ENCODE peak calls at places on chromosomes 4 and X, in four cellular contexts. K, T, W and Q are unnamed samples.

GRCh38 chrX:29858714-29859113 is 356.6 kb upstream of the MAGEB2 start:
- DNase-seq in K (no peak), T (peak; percentile 45), W (no peak), Q (no peak)

GRCh38 chrX:48854898-48855297 is 19.5 kb upstream of the PCSK1N start:
- DNase-seq in K (no peak), T (peak; percentile 20), W (no peak), Q (no peak)

GRCh38 chrX:48683411-48683982 is at the start of gene WAS:
- DNase-seq in K (no peak), T (no peak), W (peak; percentile 20), Q (no peak)

GRCh38 chr4:69096810-69097209 is 536 bp downstream of the UGT2B7 start:
- DNase-seq in K (no peak), T (no peak), W (no peak), Q (no peak)

GRCh38 chr4:97123573-97123972 is 1019.7 kb downstream of the STPG2 start:
- DNase-seq in K (no peak), T (no peak), W (no peak), Q (no peak)

GRCh38 chr4:2248044-2248780 is 6.3 kb upstream of the HAUS3 start:
- DNase-seq in K (peak; percentile 80), T (no peak), W (peak; percentile 12), Q (peak; percentile 11)

GRCh38 chr4:77852892-77853495 is 9.6 kb upstream of the MRPL1 start:
- DNase-seq in K (no peak), T (no peak), W (peak; percentile 29), Q (no peak)

GRCh38 chr4:47669946-47670345 is 167.9 kb downstream of the CORIN start:
- DNase-seq in K (no peak), T (no peak), W (no peak), Q (no peak)

GRCh38 chr4:92307156-92307555 is 3.4 kb downstream of the GRID2 start:
- DNase-seq in K (no peak), T (no peak), W (no peak), Q (no peak)

GRCh38 chr4:17234678-17235077 is 277.2 kb downstream of the QDPR start:
- DNase-seq in K (no peak), T (no peak), W (no peak), Q (no peak)

GRCh38 chrX:18935893-18936292 is 48.0 kb downstream of the PHKA2 start:
- DNase-seq in K (no peak), T (no peak), W (no peak), Q (no peak)

GRCh38 chrX:71111141-71111843 is at the start of gene IL2RG:
- DNase-seq in K (no peak), T (no peak), W (peak; percentile 37), Q (no peak)

GRCh38 chr4:2961411-2962098 is 1.7 kb downstream of the NOP14 start:
- DNase-seq in K (peak; percentile 83), T (no peak), W (no peak), Q (no peak)

GRCh38 chr4:2363056-2363719 is 55.3 kb downstream of the ZFYVE28 start:
- DNase-seq in K (no peak), T (no peak), W (no peak), Q (no peak)

GRCh38 chr4:106993846-106994245 is 42.3 kb downstream of the DKK2 start:
- DNase-seq in K (no peak), T (no peak), W (no peak), Q (no peak)

GRCh38 chrX:100408643-100409315 is 1.3 kb downstream of the PCDH19 start:
- DNase-seq in K (no peak), T (no peak), W (no peak), Q (no peak)

DNA sequence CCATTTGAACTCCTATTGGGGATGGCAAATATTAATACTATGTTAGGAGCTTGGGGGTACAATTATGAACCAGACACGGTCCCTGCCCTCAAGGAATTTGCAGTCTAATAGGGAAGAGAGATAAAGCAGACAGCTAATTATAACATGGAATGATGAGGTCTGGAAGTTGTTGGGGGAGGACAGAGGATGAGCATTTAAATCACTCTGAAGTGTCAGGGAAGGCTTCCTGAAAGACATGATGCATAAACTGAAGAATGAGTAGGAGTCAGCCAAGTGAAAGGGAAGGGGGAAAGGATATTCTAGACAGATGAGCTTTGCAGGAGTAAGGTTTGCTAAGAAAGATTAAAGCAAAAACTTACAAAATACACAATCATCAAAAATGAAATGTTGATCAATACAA is 15.9 kb downstream of the PLAC1 start:
- DNase-seq in K (no peak), T (no peak), W (no peak), Q (no peak)
- TF ChIP-seq CTCF in K (no peak), T (no peak), W (no peak), Q (no peak)

GRCh38 chrX:150146271-150146888 is 208.1 kb upstream of the EOLA2 start:
- DNase-seq in K (no peak), T (no peak), W (no peak), Q (no peak)
- TF ChIP-seq CTCF in K (no peak), T (peak; percentile 36), W (no peak), Q (no peak)

GRCh38 chr4:84483738-84484137 is 15.4 kb downstream of the NKX6-1 start:
- DNase-seq in K (no peak), T (no peak), W (no peak), Q (no peak)

GRCh38 chr4:84481879-84482245 is 17.2 kb downstream of the NKX6-1 start:
- DNase-seq in K (no peak), T (no peak), W (no peak), Q (no peak)

GRCh38 chr4:84481077-84481878 is 17.8 kb downstream of the NKX6-1 start:
- DNase-seq in K (no peak), T (no peak), W (no peak), Q (no peak)

GRCh38 chr4:84484274-84484673 is 14.8 kb downstream of the NKX6-1 start:
- DNase-seq in K (no peak), T (no peak), W (no peak), Q (no peak)

DNA sequence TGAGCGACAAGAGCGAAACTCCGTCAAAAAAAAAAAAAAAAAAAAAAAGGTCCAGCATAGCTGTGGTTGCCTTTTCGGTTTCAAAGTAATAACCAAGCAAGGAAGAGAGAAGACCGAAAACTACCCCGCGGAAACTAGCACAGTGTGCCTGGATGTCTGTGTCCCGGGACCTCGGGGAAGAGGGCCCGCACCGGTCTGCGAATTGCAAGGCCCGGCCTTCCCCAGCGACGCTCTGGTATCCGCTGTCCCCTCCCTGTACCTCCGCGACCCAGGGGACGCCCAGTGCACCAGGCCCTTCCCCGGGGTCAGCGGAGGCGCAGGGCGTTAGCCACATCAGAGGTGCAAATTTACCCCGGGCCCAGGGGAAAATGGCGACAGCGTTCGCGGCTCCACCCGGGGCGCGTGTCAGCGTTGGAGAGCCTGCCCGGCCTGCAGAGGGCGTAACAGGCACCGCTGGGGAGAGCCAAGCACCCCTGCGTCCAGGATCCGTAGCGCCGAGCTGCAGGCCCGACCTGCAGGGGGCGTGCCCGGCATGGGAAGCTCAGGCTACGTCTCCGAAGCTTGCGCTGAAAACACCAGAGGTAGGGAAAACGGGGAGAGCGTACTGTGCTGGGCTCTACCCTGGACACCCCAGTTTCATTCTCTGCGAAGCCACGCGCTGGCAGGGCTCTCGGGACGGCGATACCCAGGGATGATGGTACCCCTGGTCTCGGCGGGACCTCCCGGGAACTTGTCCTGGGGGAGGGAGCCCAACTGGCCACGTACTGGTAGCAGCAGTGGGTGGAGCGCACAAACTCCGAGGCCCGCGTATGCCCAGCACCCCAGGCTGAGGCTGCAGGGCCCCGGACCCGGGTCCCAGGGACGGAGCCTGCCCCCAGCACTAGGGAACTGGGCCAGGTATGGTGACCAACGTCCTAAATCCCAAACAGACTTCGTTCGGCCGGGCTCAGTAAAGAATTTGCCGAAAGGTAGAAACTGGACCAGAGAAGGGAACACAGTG is 16.2 kb downstream of the NKX6-1 start:
- DNase-seq in K (no peak), T (no peak), W (no peak), Q (no peak)
- TF ChIP-seq CTCF in K (no peak), T (peak; percentile 79), W (no peak), Q (no peak)

GRCh38 chrX:110346681-110347080 is 12.0 kb upstream of the RTL9 start:
- DNase-seq in K (no peak), T (no peak), W (no peak), Q (no peak)
- TF ChIP-seq CTCF in K (no peak), T (peak; percentile 47), W (no peak), Q (no peak)

GRCh38 chr4:6386091-6386490 is 86.3 kb downstream of the PPP2R2C start:
- DNase-seq in K (no peak), T (peak; percentile 47), W (no peak), Q (no peak)
- TF ChIP-seq CTCF in K (no peak), T (no peak), W (no peak), Q (no peak)

GRCh38 chr4:6681191-6681590 is 12.5 kb upstream of the S100P start:
- DNase-seq in K (no peak), T (no peak), W (no peak), Q (no peak)
- TF ChIP-seq CTCF in K (no peak), T (peak; percentile 54), W (no peak), Q (peak; percentile 31)

DNA sequence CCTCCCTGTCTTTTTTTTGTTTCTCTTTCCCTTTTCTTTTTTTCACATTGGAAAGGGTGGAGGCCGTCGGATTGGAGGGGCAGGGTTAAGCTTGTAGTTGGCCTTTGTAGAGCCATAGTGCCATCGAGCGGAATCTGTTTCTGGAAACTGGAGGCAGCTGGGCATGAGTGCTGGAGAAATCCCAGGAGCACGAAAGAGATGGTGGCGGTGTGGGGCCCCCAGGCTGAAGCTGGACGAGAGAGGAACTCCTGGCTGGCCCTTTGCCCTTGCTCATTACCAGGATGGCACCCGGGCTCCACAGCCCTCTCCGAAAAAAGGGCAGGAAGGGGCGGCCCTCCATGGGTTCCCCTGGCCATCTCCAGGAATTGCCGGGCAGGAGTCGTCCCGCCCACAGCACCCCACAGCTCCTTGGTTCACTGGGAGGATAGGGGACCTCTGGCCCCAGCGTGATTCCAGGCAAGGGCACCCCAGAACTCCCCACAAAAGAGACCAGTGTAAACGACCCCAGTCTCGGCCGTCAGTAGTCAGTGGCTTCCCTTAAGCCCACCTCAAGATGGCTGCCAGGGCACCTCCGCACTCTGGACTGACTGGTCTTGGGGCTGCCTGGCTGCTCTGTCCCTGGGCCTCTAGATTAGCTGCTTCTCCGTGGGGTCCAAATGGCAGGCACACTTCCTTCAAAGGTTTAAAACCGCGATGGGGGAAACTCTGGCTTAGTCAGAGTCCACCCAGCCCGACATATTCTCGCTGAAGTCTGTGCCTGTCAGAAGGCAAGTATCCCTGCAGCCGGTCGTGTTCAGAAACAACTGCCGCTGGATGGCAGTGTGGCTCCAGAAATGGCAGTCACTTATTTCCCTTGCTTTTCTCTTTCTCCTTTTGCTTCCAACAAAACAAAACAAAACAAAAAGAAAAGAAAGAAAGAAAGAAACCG is 74.1 kb downstream of the NBDY start:
- DNase-seq in K (peak; percentile 93), T (peak; percentile 32), W (no peak), Q (no peak)
- TF ChIP-seq CTCF in K (no peak), T (peak; percentile 70), W (no peak), Q (no peak)

GRCh38 chr4:7158081-7158750 is 34.1 kb upstream of the SORCS2 start:
- DNase-seq in K (peak; percentile 40), T (no peak), W (no peak), Q (no peak)

GRCh38 chr4:7157140-7157488 is 35.2 kb upstream of the SORCS2 start:
- DNase-seq in K (peak; percentile 84), T (no peak), W (no peak), Q (no peak)

GRCh38 chr4:7155611-7156071 is 36.7 kb upstream of the SORCS2 start:
- DNase-seq in K (peak; percentile 74), T (peak; percentile 78), W (no peak), Q (no peak)

GRCh38 chr4:7157666-7158065 is 34.7 kb upstream of the SORCS2 start:
- DNase-seq in K (peak; percentile 46), T (no peak), W (no peak), Q (no peak)

GRCh38 chr4:7156273-7157139 is 35.8 kb upstream of the SORCS2 start:
- DNase-seq in K (no peak), T (no peak), W (no peak), Q (no peak)
- TF ChIP-seq CTCF in K (no peak), T (peak; percentile 54), W (no peak), Q (no peak)